ENCODE peak calls at places on chromosome 11, in seven cellular contexts. W is left lung, I is neuronal stem cell, B is A549, H is mesenchymal stem cell, T is cardiac fibroblast, R is HL-60. Y is an unnamed sample.

GRCh38 chr11:71477637-71478011 is 24.6 kb downstream of the NADSYN1 start:
- DNase-seq in R (no peak), W (no peak), T (no peak), I (peak), B (no peak), H (no peak), Y (no peak)

GRCh38 chr11:110086892-110087309 is 6.3 kb upstream of the ZC3H12C start:
- DNase-seq in R (no peak), W (peak), T (peak), H (peak), B (no peak), I (no peak), Y (peak)

GRCh38 chr11:59216654-59217640 is 4.2 kb upstream of the MPEG1 start:
- DNase-seq in I (no peak), W (peak), H (no peak), B (no peak), T (peak), R (peak), Y (peak)

GRCh38 chr11:69080361-69080973 is 31.7 kb downstream of the TPCN2 start:
- DNase-seq in R (peak), I (no peak), H (peak), W (peak), T (peak), B (no peak), Y (peak)

GRCh38 chr11:69293819-69294505 is at the start of gene MYEOV:
- DNase-seq in H (peak), B (peak), I (no peak), R (no peak), T (peak), W (no peak), Y (peak)

GRCh38 chr11:119901657-119902577 is 172.9 kb upstream of the NECTIN1 start:
- DNase-seq in T (no peak), B (no peak), R (no peak), W (no peak), I (no peak), H (no peak), Y (no peak)

GRCh38 chr11:117818036-117818858 is 6.3 kb downstream of the FXYD2 start:
- DNase-seq in R (no peak), B (no peak), W (no peak), T (peak), H (peak), I (no peak), Y (no peak)

GRCh38 chr11:748007-748359 is 719 bp downstream of the TALDO1 start:
- DNase-seq in T (no peak), W (no peak), B (no peak), H (peak), R (peak), I (no peak), Y (no peak)

GRCh38 chr11:78370406-78371172 is 47.0 kb downstream of the GAB2 start:
- DNase-seq in R (no peak), B (no peak), I (no peak), H (peak), T (peak), W (peak), Y (no peak)

GRCh38 chr11:77487790-77488189 is 13.9 kb upstream of the PAK1 start:
- DNase-seq in B (no peak), R (no peak), W (no peak), I (no peak), T (no peak), H (no peak), Y (no peak)

GRCh38 chr11:119891392-119891791 is 162.4 kb upstream of the NECTIN1 start:
- DNase-seq in B (no peak), W (no peak), H (no peak), T (no peak), I (no peak), R (no peak), Y (no peak)

GRCh38 chr11:106012744-106013143 is 9.3 kb downstream of the MSANTD4 start:
- DNase-seq in W (no peak), I (no peak), B (no peak), R (no peak), H (peak), T (peak), Y (peak)

GRCh38 chr11:108966206-108966605 is 301.3 kb downstream of the DDX10 start:
- DNase-seq in R (no peak), B (no peak), I (no peak), H (no peak), T (no peak), W (no peak), Y (no peak)

GRCh38 chr11:130391692-130392091 is 36.7 kb downstream of the ADAMTS8 start:
- DNase-seq in T (no peak), B (no peak), W (no peak), H (no peak), I (no peak), R (no peak), Y (no peak)

GRCh38 chr11:12430351-12430750 is 53.0 kb downstream of the PARVA start:
- DNase-seq in T (peak), H (peak), B (no peak), R (no peak), W (no peak), I (no peak), Y (no peak)

GRCh38 chr11:117143390-117143789 is 697 bp upstream of the PAFAH1B2 start:
- DNase-seq in T (peak), W (peak), B (peak), H (peak), I (peak), R (peak), Y (peak)

GRCh38 chr11:6315811-6316425 is 4.4 kb downstream of the CAVIN3 start:
- DNase-seq in W (peak), T (peak), R (peak), H (peak), B (peak), I (peak), Y (peak)

GRCh38 chr11:1227551-1228182 is 4.8 kb downstream of the MUC5B start:
- DNase-seq in H (no peak), W (no peak), B (no peak), T (no peak), I (no peak), R (no peak), Y (no peak)

GRCh38 chr11:60871378-60872061 is 4.2 kb downstream of the ZP1 start:
- DNase-seq in B (no peak), T (peak), W (no peak), I (no peak), H (peak), R (no peak), Y (peak)

GRCh38 chr11:103970850-103971249 is 65.6 kb upstream of the DDI1 start:
- DNase-seq in R (no peak), H (no peak), T (no peak), I (no peak), B (no peak), W (no peak), Y (no peak)

GRCh38 chr11:69477111-69477510 is 4.4 kb upstream of the LINC01488 start:
- DNase-seq in R (no peak), H (no peak), T (no peak), W (no peak), B (no peak), I (no peak), Y (no peak)

GRCh38 chr11:134026655-134027343 is 42.1 kb upstream of the JAM3 start:
- DNase-seq in R (no peak), T (no peak), B (no peak), W (no peak), I (peak), H (no peak), Y (no peak)

GRCh38 chr11:134047586-134047999 is 21.3 kb upstream of the JAM3 start:
- DNase-seq in T (peak), R (no peak), I (no peak), B (no peak), W (peak), H (peak), Y (peak)

GRCh38 chr11:61516675-61517516 is 8.3 kb downstream of the LRRC10B start:
- DNase-seq in W (no peak), R (no peak), B (peak), I (peak), T (peak), H (peak), Y (no peak)

GRCh38 chr11:87031433-87032170 is 6.1 kb upstream of the TMEM135 start:
- DNase-seq in H (no peak), R (no peak), I (no peak), T (no peak), B (no peak), W (no peak), Y (no peak)

GRCh38 chr11:106161775-106162174 is 84.3 kb downstream of the AASDHPPT start:
- DNase-seq in R (no peak), T (no peak), W (no peak), B (no peak), H (no peak), I (no peak), Y (no peak)

GRCh38 chr11:17846852-17847453 is 112.4 kb downstream of the KCNC1 start:
- DNase-seq in W (no peak), R (no peak), B (no peak), H (no peak), T (peak), I (peak), Y (no peak)

GRCh38 chr11:26623076-26623666 is 51.1 kb upstream of the MUC15 start:
- DNase-seq in H (peak), B (peak), W (no peak), T (peak), I (no peak), R (no peak), Y (no peak)

GRCh38 chr11:89491141-89491690 is at the start of gene NOX4:
- DNase-seq in W (peak), R (no peak), B (no peak), H (peak), I (peak), T (peak), Y (peak)

GRCh38 chr11:57506522-57506921 is 9.0 kb downstream of the SLC43A1 start:
- DNase-seq in T (no peak), R (no peak), H (no peak), B (no peak), W (no peak), I (no peak), Y (no peak)

GRCh38 chr11:6443269-6444003 is 2.6 kb upstream of the HPX start:
- DNase-seq in H (peak), T (peak), B (peak), R (peak), I (peak), W (peak), Y (peak)

GRCh38 chr11:119567667-119568582 is 145.0 kb upstream of the THY1 start:
- DNase-seq in R (no peak), T (peak), I (no peak), H (peak), W (no peak), B (no peak), Y (peak)

GRCh38 chr11:36015806-36016205 is 71.9 kb downstream of the LDLRAD3 start:
- DNase-seq in B (no peak), I (no peak), R (no peak), T (no peak), W (no peak), H (no peak), Y (no peak)

GRCh38 chr11:125141178-125141577 is 23.4 kb upstream of the PKNOX2 start:
- DNase-seq in I (no peak), H (no peak), B (no peak), R (no peak), T (no peak), W (no peak), Y (no peak)
- H3K4me3 ChIP-seq in I (no peak), H (no peak), B (no peak), R (no peak), T (no peak), W (no peak), Y (no peak)

DNA sequence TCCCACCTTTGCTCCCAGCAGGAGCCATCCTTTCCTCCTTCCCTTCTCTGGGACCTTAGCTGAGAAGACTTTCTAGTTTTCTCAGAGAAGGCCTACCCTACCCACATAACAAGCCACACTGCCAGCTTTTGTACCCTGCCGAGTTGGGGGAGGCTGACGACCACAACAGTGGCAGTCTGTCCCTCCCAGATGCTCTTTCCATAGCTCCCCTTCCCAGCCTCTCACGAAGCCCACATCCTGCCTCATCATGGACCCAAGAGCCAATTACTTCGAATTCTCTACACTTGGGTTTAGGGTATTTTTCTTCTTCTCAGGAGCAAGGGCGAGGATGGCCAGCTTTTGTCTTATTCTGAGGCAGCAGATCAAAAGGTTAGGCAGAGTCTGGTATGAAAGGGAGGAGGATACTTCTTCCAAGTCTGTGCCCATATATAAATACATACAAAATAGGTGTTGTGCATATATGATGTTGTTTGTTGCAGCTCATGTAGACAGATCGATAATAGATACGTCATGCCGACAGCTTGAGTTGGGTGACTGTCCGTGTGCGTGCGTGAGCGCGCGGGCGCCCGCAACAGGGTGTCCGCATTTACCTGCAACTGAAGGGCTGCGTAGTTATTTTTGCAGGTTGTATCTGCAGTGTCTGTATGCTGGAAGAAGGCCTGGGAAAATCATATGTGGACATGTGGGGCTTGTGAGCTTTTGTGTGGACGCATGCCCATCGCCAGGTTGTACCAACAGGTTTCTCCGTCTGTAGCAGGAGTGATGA is 846 bp upstream of the NRGN start:
- DNase-seq in T (no peak), H (no peak), R (no peak), W (no peak), B (no peak), I (no peak), Y (no peak)
- H3K4me3 ChIP-seq in T (peak), H (peak), R (no peak), W (peak), B (peak), I (peak), Y (peak)

GRCh38 chr11:8000390-8000789 is 13.3 kb downstream of the EIF3F start:
- DNase-seq in I (no peak), R (no peak), W (no peak), B (no peak), H (no peak), T (no peak), Y (no peak)

GRCh38 chr11:8004008-8004407 is 16.9 kb downstream of the EIF3F start:
- DNase-seq in W (no peak), R (no peak), T (no peak), I (no peak), B (no peak), H (no peak), Y (no peak)

GRCh38 chr11:8005556-8005955 is 18.4 kb downstream of the EIF3F start:
- DNase-seq in I (no peak), W (no peak), R (no peak), B (no peak), T (no peak), H (no peak), Y (no peak)

GRCh38 chr11:8002676-8003075 is 15.5 kb downstream of the EIF3F start:
- DNase-seq in R (no peak), H (no peak), W (no peak), T (no peak), I (no peak), B (no peak), Y (no peak)

DNA sequence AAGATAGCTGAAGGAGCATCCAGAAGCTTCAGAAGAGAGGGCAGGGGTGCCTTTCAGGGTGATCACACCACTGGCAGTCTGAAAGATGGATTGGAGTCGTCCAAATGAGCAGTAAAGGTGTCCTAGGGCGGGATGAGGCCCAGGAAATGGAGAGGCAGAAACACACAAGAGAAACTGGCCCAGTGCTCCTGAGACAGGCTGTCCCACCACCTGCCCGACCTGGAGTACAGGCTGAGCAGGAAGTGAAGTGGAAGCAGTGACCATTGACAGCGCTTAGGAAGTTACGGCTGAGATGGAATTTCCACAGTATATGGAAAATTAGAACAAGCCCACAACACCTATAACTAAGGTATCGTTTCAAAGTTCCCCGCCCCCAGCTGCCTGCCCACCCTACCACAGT is 16.1 kb downstream of the EIF3F start:
- DNase-seq in T (no peak), R (no peak), W (no peak), I (no peak), B (no peak), H (no peak), Y (no peak)
- H3K4me3 ChIP-seq in T (no peak), R (no peak), W (no peak), I (no peak), B (no peak), H (no peak), Y (no peak)

DNA sequence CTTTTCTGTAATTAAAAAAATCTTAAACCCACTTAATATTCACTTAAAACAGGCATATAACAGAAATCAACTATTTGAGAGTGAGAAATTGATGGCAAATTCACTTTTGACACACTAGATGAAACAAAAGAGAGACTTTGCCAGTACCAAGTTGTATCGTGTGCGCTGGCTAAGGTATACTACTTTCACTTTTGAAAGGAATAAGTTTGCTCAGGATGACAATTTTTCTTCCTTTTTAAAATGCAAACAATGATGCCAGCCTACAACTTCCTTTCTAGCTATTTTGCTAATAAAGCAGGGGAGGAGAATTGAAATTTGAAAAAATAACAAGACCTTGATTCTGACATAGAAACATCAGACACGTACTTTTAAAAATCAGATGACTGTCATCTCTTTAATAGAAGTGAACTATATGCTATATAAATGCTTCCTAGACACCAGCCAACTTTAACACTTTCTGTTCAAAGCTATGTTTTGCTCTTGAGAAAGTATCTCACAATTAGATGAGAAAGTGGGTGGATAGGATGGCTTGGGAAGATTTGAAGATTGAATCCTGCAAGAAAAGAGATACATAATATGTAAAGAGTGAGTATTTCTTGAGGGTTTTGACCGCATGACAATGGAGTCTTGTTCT is 41.6 kb upstream of the BLID start:
- DNase-seq in H (no peak), I (no peak), T (no peak), B (no peak), W (no peak), R (no peak), Y (no peak)
- H3K4me3 ChIP-seq in H (peak), I (no peak), T (peak), B (peak), W (peak), R (peak), Y (peak)

DNA sequence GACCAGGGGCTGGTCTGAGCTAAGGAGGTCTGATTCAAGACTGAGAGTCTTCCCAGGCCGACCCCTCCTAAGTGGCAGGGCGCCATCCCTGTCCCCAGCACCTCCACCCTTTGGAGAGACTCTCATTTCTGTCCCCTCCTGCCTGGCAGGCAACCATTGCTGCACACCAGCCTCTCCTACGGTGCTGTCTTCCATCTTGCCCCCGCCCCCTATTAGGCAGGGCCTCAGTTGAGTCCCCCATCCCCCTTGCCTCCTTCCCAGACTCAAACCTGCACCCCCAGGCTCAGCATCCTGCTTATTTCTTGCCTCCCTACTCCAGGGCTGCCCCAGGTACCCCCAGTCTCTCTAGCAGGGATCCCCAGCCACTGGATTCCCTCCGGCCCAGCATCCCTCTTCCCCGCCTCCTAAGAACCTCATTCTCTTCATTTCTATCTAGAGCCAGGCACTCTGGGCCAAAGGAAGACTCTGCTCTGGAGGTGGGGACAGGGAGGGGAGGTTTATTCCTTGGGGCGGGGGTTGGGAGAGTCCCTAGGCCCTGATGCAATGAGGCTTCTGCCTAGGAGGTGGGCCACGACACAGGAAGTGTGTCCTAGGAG is 1.7 kb upstream of the RCOR2 start:
- DNase-seq in H (peak), R (no peak), B (no peak), T (no peak), I (no peak), W (no peak), Y (no peak)
- H3K4me3 ChIP-seq in H (peak), R (no peak), B (no peak), T (no peak), I (peak), W (no peak), Y (no peak)